ENCODE peak calls at places on chromosomes 11 and 22, in nine cellular contexts. C is breast epithelium, T is SW 1271, F is DMS79 treated with DMSO at 0.1 percent for 48 hours, D is midbrain, P is nephron progenitor cell, O is Calu3, L is NCI-H2029, Q is anterior cingulate cortex. Y is an unnamed sample.

GRCh38 chr11:27209562-27210005 is 153.4 kb downstream of the CCDC34 start:
- DNase-seq in C (no peak), T (no peak), F (peak; percentile 96), D (no peak), P (no peak), O (peak; percentile 81), L (peak; percentile 19), Q (no peak), Y (no peak)

GRCh38 chr11:118789501-118790356 is 1.2 kb downstream of the DDX6 start:
- DNase-seq in C (no peak), T (no peak), F (peak; percentile 69), D (peak; percentile 74), P (no peak), O (no peak), L (peak; percentile 7), Q (no peak), Y (peak; percentile 37)

GRCh38 chr11:8733847-8734246 is 51.3 kb downstream of the RPL27A start:
- DNase-seq in C (no peak), T (no peak), F (no peak), D (no peak), P (no peak), O (no peak), L (no peak), Q (no peak), Y (no peak)

GRCh38 chr11:102268083-102268984 is 49.0 kb upstream of the BIRC3 start:
- DNase-seq in C (peak; percentile 94), T (no peak), F (no peak), D (peak; percentile 45), P (peak; percentile 79), O (peak; percentile 90), L (peak; percentile 94), Q (no peak), Y (peak; percentile 98)

GRCh38 chr22:38467904-38468760 is at the start of gene KDELR3:
- DNase-seq in C (no peak), T (no peak), F (no peak), D (no peak), P (peak; percentile 71), O (peak; percentile 68), L (no peak), Q (no peak), Y (peak; percentile 92)

GRCh38 chr22:45543243-45543642 is 40.6 kb downstream of the FBLN1 start:
- DNase-seq in C (no peak), T (no peak), F (no peak), D (no peak), P (no peak), O (no peak), L (no peak), Q (no peak), Y (no peak)

GRCh38 chr11:34002420-34002819 is 49.1 kb upstream of the CAPRIN1 start:
- DNase-seq in C (peak; percentile 54), T (no peak), F (no peak), D (no peak), P (no peak), O (peak; percentile 57), L (no peak), Q (no peak), Y (no peak)

GRCh38 chr11:115244758-115245157 is 259.5 kb downstream of the CADM1 start:
- DNase-seq in C (no peak), T (no peak), F (no peak), D (peak; percentile 35), P (no peak), O (no peak), L (no peak), Q (peak; percentile 28), Y (no peak)

GRCh38 chr11:662689-663274 is 25.7 kb downstream of the DRD4 start:
- DNase-seq in C (no peak), T (no peak), F (no peak), D (peak; percentile 78), P (peak; percentile 59), O (peak; percentile 72), L (no peak), Q (peak; percentile 16), Y (peak; percentile 96)

GRCh38 chr11:69951821-69952590 is 126.1 kb upstream of the ANO1 start:
- DNase-seq in C (no peak), T (no peak), F (no peak), D (no peak), P (no peak), O (no peak), L (no peak), Q (no peak), Y (no peak)

GRCh38 chr22:38655532-38656255 is 498 bp downstream of the FAM227A start:
- DNase-seq in C (no peak), T (no peak), F (no peak), D (no peak), P (no peak), O (no peak), L (no peak), Q (no peak), Y (no peak)

GRCh38 chr22:25101986-25102385 is 97.7 kb upstream of the CRYBB3 start:
- DNase-seq in C (no peak), T (no peak), F (no peak), D (no peak), P (no peak), O (no peak), L (no peak), Q (no peak), Y (no peak)

GRCh38 chr11:76453248-76453647 is 8.4 kb downstream of the EMSY start:
- DNase-seq in C (no peak), T (no peak), F (no peak), D (no peak), P (no peak), O (no peak), L (no peak), Q (no peak), Y (no peak)

Y was measured in H7.